ENCODE peak calls at places on chromosomes 5 and 9, in seven cellular contexts. One of them, this sample, is unnamed.

GRCh38 chr9:120916573-120916972 is 10.0 kb downstream of the TRAF1 start:
- DNase-seq in H7: peak
- DNase-seq in left cardiac atrium: peak
- DNase-seq in adrenal gland: peak
- DNase-seq in tibial artery: peak
- DNase-seq in HuH-7.5: no peak
- DNase-seq in endothelial cell: no peak
- DNase-seq in this sample: no peak

GRCh38 chr5:160543395-160543794 is 121.7 kb downstream of the PTTG1 start:
- DNase-seq in adrenal gland: no peak
- DNase-seq in endothelial cell: no peak
- DNase-seq in left cardiac atrium: no peak
- DNase-seq in H7: no peak
- DNase-seq in tibial artery: no peak
- DNase-seq in HuH-7.5: no peak
- DNase-seq in this sample: no peak

GRCh38 chr9:20980713-20981481 is 50.5 kb downstream of the HACD4 start:
- DNase-seq in HuH-7.5: no peak
- DNase-seq in adrenal gland: peak
- DNase-seq in tibial artery: no peak
- DNase-seq in endothelial cell: no peak
- DNase-seq in left cardiac atrium: no peak
- DNase-seq in H7: no peak
- DNase-seq in this sample: no peak

GRCh38 chr5:423626-424258 is 19.2 kb upstream of the EXOC3 start:
- DNase-seq in H7: no peak
- DNase-seq in adrenal gland: no peak
- DNase-seq in HuH-7.5: no peak
- DNase-seq in endothelial cell: no peak
- DNase-seq in tibial artery: peak
- DNase-seq in left cardiac atrium: peak
- DNase-seq in this sample: no peak

GRCh38 chr5:159412284-159413046 is 82.2 kb upstream of the IL12B start:
- DNase-seq in left cardiac atrium: no peak
- DNase-seq in endothelial cell: no peak
- DNase-seq in adrenal gland: no peak
- DNase-seq in HuH-7.5: no peak
- DNase-seq in tibial artery: no peak
- DNase-seq in H7: peak
- DNase-seq in this sample: no peak

GRCh38 chr5:10634562-10634961 is 70.7 kb downstream of the ANKRD33B start:
- DNase-seq in adrenal gland: no peak
- DNase-seq in endothelial cell: no peak
- DNase-seq in H7: no peak
- DNase-seq in left cardiac atrium: no peak
- DNase-seq in tibial artery: no peak
- DNase-seq in HuH-7.5: no peak
- DNase-seq in this sample: no peak

GRCh38 chr9:124284940-124285441 is 27.2 kb downstream of the NEK6 start:
- DNase-seq in endothelial cell: no peak
- DNase-seq in tibial artery: peak
- DNase-seq in H7: no peak
- DNase-seq in adrenal gland: no peak
- DNase-seq in HuH-7.5: no peak
- DNase-seq in left cardiac atrium: no peak
- DNase-seq in this sample: peak

GRCh38 chr5:99169309-99169708 is 240.5 kb upstream of the CHD1 start:
- DNase-seq in endothelial cell: no peak
- DNase-seq in left cardiac atrium: no peak
- DNase-seq in H7: no peak
- DNase-seq in adrenal gland: no peak
- DNase-seq in HuH-7.5: no peak
- DNase-seq in tibial artery: no peak
- DNase-seq in this sample: no peak

GRCh38 chr9:22208846-22209585 is 199.9 kb upstream of the CDKN2B start:
- DNase-seq in tibial artery: no peak
- DNase-seq in adrenal gland: no peak
- DNase-seq in left cardiac atrium: no peak
- DNase-seq in HuH-7.5: no peak
- DNase-seq in H7: no peak
- DNase-seq in endothelial cell: no peak
- DNase-seq in this sample: no peak

GRCh38 chr5:50766042-50766441 is 99.6 kb downstream of the PARP8 start:
- DNase-seq in left cardiac atrium: no peak
- DNase-seq in adrenal gland: no peak
- DNase-seq in HuH-7.5: no peak
- DNase-seq in tibial artery: no peak
- DNase-seq in H7: no peak
- DNase-seq in endothelial cell: no peak
- DNase-seq in this sample: no peak

GRCh38 chr9:71740199-71740598 is 28.1 kb downstream of the CEMIP2 start:
- DNase-seq in endothelial cell: no peak
- DNase-seq in left cardiac atrium: no peak
- DNase-seq in adrenal gland: no peak
- DNase-seq in H7: no peak
- DNase-seq in HuH-7.5: no peak
- DNase-seq in tibial artery: no peak
- DNase-seq in this sample: no peak

GRCh38 chr5:50836356-50836755 is 169.9 kb downstream of the PARP8 start:
- DNase-seq in tibial artery: no peak
- DNase-seq in adrenal gland: no peak
- DNase-seq in endothelial cell: no peak
- DNase-seq in HuH-7.5: no peak
- DNase-seq in H7: no peak
- DNase-seq in left cardiac atrium: no peak
- DNase-seq in this sample: no peak

GRCh38 chr5:54638090-54638489 is 120.5 kb downstream of the SNX18 start:
- DNase-seq in endothelial cell: no peak
- DNase-seq in left cardiac atrium: no peak
- DNase-seq in H7: no peak
- DNase-seq in adrenal gland: no peak
- DNase-seq in tibial artery: no peak
- DNase-seq in HuH-7.5: no peak
- DNase-seq in this sample: no peak

GRCh38 chr9:80881946-80882345 is 807.4 kb downstream of the TLE1 start:
- DNase-seq in adrenal gland: no peak
- DNase-seq in endothelial cell: no peak
- DNase-seq in tibial artery: no peak
- DNase-seq in HuH-7.5: no peak
- DNase-seq in H7: peak
- DNase-seq in left cardiac atrium: no peak
- DNase-seq in this sample: no peak

GRCh38 chr5:61059499-61059898 is 102.8 kb downstream of the SMIM15 start:
- DNase-seq in HuH-7.5: no peak
- DNase-seq in endothelial cell: no peak
- DNase-seq in adrenal gland: no peak
- DNase-seq in tibial artery: no peak
- DNase-seq in left cardiac atrium: no peak
- DNase-seq in H7: no peak
- DNase-seq in this sample: no peak

GRCh38 chr5:40437452-40437861 is 242.3 kb upstream of the PTGER4 start:
- DNase-seq in endothelial cell: no peak
- DNase-seq in HuH-7.5: peak
- DNase-seq in tibial artery: no peak
- DNase-seq in adrenal gland: no peak
- DNase-seq in H7: no peak
- DNase-seq in left cardiac atrium: no peak
- DNase-seq in this sample: no peak

GRCh38 chr5:132446621-132447020 is 44.0 kb downstream of the IRF1 start:
- DNase-seq in endothelial cell: no peak
- DNase-seq in adrenal gland: peak
- DNase-seq in tibial artery: peak
- DNase-seq in HuH-7.5: no peak
- DNase-seq in left cardiac atrium: peak
- DNase-seq in H7: no peak
- DNase-seq in this sample: no peak

GRCh38 chr5:109038209-109038840 is 290.6 kb downstream of the FER start:
- DNase-seq in HuH-7.5: no peak
- DNase-seq in tibial artery: no peak
- DNase-seq in left cardiac atrium: no peak
- DNase-seq in endothelial cell: no peak
- DNase-seq in H7: no peak
- DNase-seq in adrenal gland: no peak
- DNase-seq in this sample: no peak

GRCh38 chr5:65926893-65927292 is 518 bp downstream of the ERBIN start:
- DNase-seq in endothelial cell: no peak
- DNase-seq in left cardiac atrium: no peak
- DNase-seq in adrenal gland: no peak
- DNase-seq in HuH-7.5: no peak
- DNase-seq in tibial artery: no peak
- DNase-seq in H7: peak
- DNase-seq in this sample: no peak

GRCh38 chr9:114930063-114930812 is at the start of gene TNFSF8:
- DNase-seq in left cardiac atrium: no peak
- DNase-seq in tibial artery: no peak
- DNase-seq in HuH-7.5: no peak
- DNase-seq in H7: no peak
- DNase-seq in endothelial cell: no peak
- DNase-seq in adrenal gland: no peak
- DNase-seq in this sample: no peak

GRCh38 chr9:19431361-19432171 is 22.8 kb downstream of the ACER2 start:
- DNase-seq in adrenal gland: peak
- DNase-seq in left cardiac atrium: peak
- DNase-seq in tibial artery: peak
- DNase-seq in H7: no peak
- DNase-seq in HuH-7.5: no peak
- DNase-seq in endothelial cell: no peak
- DNase-seq in this sample: no peak

GRCh38 chr5:174259691-174260420 is 214.3 kb downstream of the NSG2 start:
- DNase-seq in left cardiac atrium: no peak
- DNase-seq in adrenal gland: no peak
- DNase-seq in tibial artery: no peak
- DNase-seq in HuH-7.5: no peak
- DNase-seq in H7: no peak
- DNase-seq in endothelial cell: no peak
- DNase-seq in this sample: no peak

GRCh38 chr9:129869585-129870501 is 34.6 kb downstream of the USP20 start:
- DNase-seq in left cardiac atrium: no peak
- DNase-seq in HuH-7.5: no peak
- DNase-seq in endothelial cell: no peak
- DNase-seq in H7: no peak
- DNase-seq in tibial artery: no peak
- DNase-seq in adrenal gland: no peak
- DNase-seq in this sample: no peak

GRCh38 chr9:114117996-114118830 is 19.1 kb upstream of the KIF12 start:
- DNase-seq in HuH-7.5: peak
- DNase-seq in H7: peak
- DNase-seq in tibial artery: no peak
- DNase-seq in adrenal gland: no peak
- DNase-seq in left cardiac atrium: no peak
- DNase-seq in endothelial cell: no peak
- DNase-seq in this sample: peak

GRCh38 chr9:106286249-106286648 is 576.7 kb upstream of the ZNF462 start:
- DNase-seq in H7: peak
- DNase-seq in adrenal gland: peak
- DNase-seq in endothelial cell: peak
- DNase-seq in left cardiac atrium: no peak
- DNase-seq in HuH-7.5: no peak
- DNase-seq in tibial artery: no peak
- DNase-seq in this sample: peak

GRCh38 chr5:88707216-88707965 is 175.6 kb downstream of the MEF2C start:
- DNase-seq in left cardiac atrium: no peak
- DNase-seq in tibial artery: no peak
- DNase-seq in H7: no peak
- DNase-seq in endothelial cell: no peak
- DNase-seq in adrenal gland: no peak
- DNase-seq in HuH-7.5: no peak
- DNase-seq in this sample: no peak

GRCh38 chr9:114549677-114550330 is 37.8 kb upstream of the ATP6V1G1 start:
- DNase-seq in endothelial cell: no peak
- DNase-seq in HuH-7.5: no peak
- DNase-seq in adrenal gland: no peak
- DNase-seq in H7: no peak
- DNase-seq in tibial artery: no peak
- DNase-seq in left cardiac atrium: no peak
- DNase-seq in this sample: no peak

GRCh38 chr9:134641173-134641985 is at the start of gene COL5A1:
- DNase-seq in adrenal gland: peak
- DNase-seq in endothelial cell: peak
- DNase-seq in HuH-7.5: peak
- DNase-seq in H7: peak
- DNase-seq in tibial artery: peak
- DNase-seq in left cardiac atrium: peak
- DNase-seq in this sample: peak

GRCh38 chr5:172444110-172444510 is 10.2 kb downstream of the SH3PXD2B start:
- DNase-seq in endothelial cell: no peak
- DNase-seq in HuH-7.5: no peak
- DNase-seq in H7: no peak
- DNase-seq in left cardiac atrium: no peak
- DNase-seq in adrenal gland: peak
- DNase-seq in tibial artery: peak
- DNase-seq in this sample: no peak

GRCh38 chr5:60844429-60844890 is 391 bp upstream of the ELOVL7 start:
- DNase-seq in HuH-7.5: no peak
- DNase-seq in endothelial cell: no peak
- DNase-seq in H7: peak
- DNase-seq in left cardiac atrium: no peak
- DNase-seq in tibial artery: no peak
- DNase-seq in adrenal gland: peak
- DNase-seq in this sample: no peak

GRCh38 chr5:132410451-132411381 is 41.2 kb downstream of the SLC22A5 start:
- DNase-seq in HuH-7.5: peak
- DNase-seq in tibial artery: peak
- DNase-seq in endothelial cell: peak
- DNase-seq in left cardiac atrium: peak
- DNase-seq in H7: peak
- DNase-seq in adrenal gland: peak
- DNase-seq in this sample: peak

GRCh38 chr5:180047667-180048066 is 23.9 kb downstream of the RNF130 start:
- DNase-seq in tibial artery: peak
- DNase-seq in H7: no peak
- DNase-seq in adrenal gland: peak
- DNase-seq in HuH-7.5: no peak
- DNase-seq in endothelial cell: no peak
- DNase-seq in left cardiac atrium: peak
- DNase-seq in this sample: no peak

GRCh38 chr5:78717674-78718073 is 69.1 kb upstream of the LHFPL2 start:
- DNase-seq in tibial artery: no peak
- DNase-seq in endothelial cell: no peak
- DNase-seq in HuH-7.5: no peak
- DNase-seq in H7: no peak
- DNase-seq in left cardiac atrium: no peak
- DNase-seq in adrenal gland: no peak
- DNase-seq in this sample: no peak

GRCh38 chr5:36305571-36306326 is 4.0 kb upstream of the RANBP3L start:
- DNase-seq in H7: peak
- DNase-seq in adrenal gland: peak
- DNase-seq in left cardiac atrium: peak
- DNase-seq in HuH-7.5: peak
- DNase-seq in tibial artery: peak
- DNase-seq in endothelial cell: peak
- DNase-seq in this sample: peak

GRCh38 chr9:17531642-17532254 is 47.1 kb upstream of the SH3GL2 start:
- DNase-seq in HuH-7.5: no peak
- DNase-seq in tibial artery: no peak
- DNase-seq in H7: peak
- DNase-seq in adrenal gland: peak
- DNase-seq in left cardiac atrium: peak
- DNase-seq in endothelial cell: peak
- DNase-seq in this sample: peak

This sample was measured in COLO829.